ENCODE peak calls at places on chromosomes 6 and 20, in six cellular contexts. X is HCT116, M is H1, J is GM12878, S is HepG2, D is K562. R is an unnamed sample.
A peak's percentile ranks its signal among the peaks of the same experiment; 100 is the strongest.

GRCh38 chr6:109762166-109762565 is 71.1 kb downstream of the FIG4 start:
- DNase-seq in D (no peak), S (no peak), J (no peak), M (no peak), X (no peak), R (no peak)

GRCh38 chr6:120606743-120607142 is 727.5 kb downstream of the TBC1D32 start:
- DNase-seq in J (no peak), M (no peak), S (no peak), X (no peak), D (no peak), R (peak; percentile 17)

GRCh38 chr6:168355716-168356522 is 36.3 kb upstream of the DACT2 start:
- DNase-seq in M (no peak), S (peak; percentile 49), J (no peak), X (peak; percentile 10), D (peak; percentile 68), R (peak; percentile 71)

GRCh38 chr6:31125162-31125561 is 4.9 kb upstream of the CDSN start:
- DNase-seq in S (no peak), M (no peak), X (no peak), J (no peak), D (no peak), R (no peak)

GRCh38 chr6:142568857-142569597 is 267.2 kb downstream of the ADGRG6 start:
- DNase-seq in M (no peak), X (no peak), D (no peak), J (no peak), S (no peak), R (no peak)

GRCh38 chr20:63095718-63096654 is 89.2 kb upstream of the BHLHE23 start:
- DNase-seq in D (no peak), J (no peak), S (no peak), M (no peak), X (no peak), R (peak; percentile 6)

GRCh38 chr20:36845288-36845969 is 30.5 kb upstream of the TLDC2 start:
- DNase-seq in M (no peak), S (no peak), J (no peak), X (no peak), D (no peak), R (no peak)

GRCh38 chr20:59144179-59144830 is 19.3 kb upstream of the ZNF831 start:
- DNase-seq in M (no peak), J (no peak), D (no peak), S (no peak), X (no peak), R (no peak)

GRCh38 chr6:75236630-75237029 is 7.0 kb downstream of the COX7A2 start:
- DNase-seq in D (no peak), M (no peak), S (no peak), X (no peak), J (no peak), R (no peak)

GRCh38 chr6:164106345-164106769 is 691.8 kb downstream of the QKI start:
- DNase-seq in M (no peak), J (no peak), D (peak; percentile 69), S (peak; percentile 16), X (no peak), R (peak; percentile 73)
- TF ChIP-seq ATF3 in M (no peak), J (no peak), D (no peak), S (no peak), X (no peak), R (no peak)

GRCh38 chr6:106197441-106197840 is 111.3 kb downstream of the PRDM1 start:
- DNase-seq in J (no peak), S (no peak), X (no peak), D (no peak), M (no peak), R (no peak)

GRCh38 chr6:106194949-106195919 is 109.1 kb downstream of the PRDM1 start:
- DNase-seq in S (no peak), D (no peak), M (no peak), J (no peak), X (peak; percentile 76), R (no peak)

GRCh38 chr6:106199331-106199730 is 113.2 kb downstream of the PRDM1 start:
- DNase-seq in M (no peak), D (no peak), J (no peak), S (no peak), X (no peak), R (no peak)

GRCh38 chr6:106204961-106205360 is 118.8 kb downstream of the PRDM1 start:
- DNase-seq in J (no peak), S (no peak), M (no peak), X (no peak), D (no peak), R (no peak)

GRCh38 chr6:106199998-106200397 is 113.9 kb downstream of the PRDM1 start:
- DNase-seq in M (no peak), X (no peak), D (no peak), S (no peak), J (no peak), R (no peak)
- TF ChIP-seq ATF3 in M (no peak), X (no peak), D (no peak), S (no peak), J (no peak), R (no peak)

DNA sequence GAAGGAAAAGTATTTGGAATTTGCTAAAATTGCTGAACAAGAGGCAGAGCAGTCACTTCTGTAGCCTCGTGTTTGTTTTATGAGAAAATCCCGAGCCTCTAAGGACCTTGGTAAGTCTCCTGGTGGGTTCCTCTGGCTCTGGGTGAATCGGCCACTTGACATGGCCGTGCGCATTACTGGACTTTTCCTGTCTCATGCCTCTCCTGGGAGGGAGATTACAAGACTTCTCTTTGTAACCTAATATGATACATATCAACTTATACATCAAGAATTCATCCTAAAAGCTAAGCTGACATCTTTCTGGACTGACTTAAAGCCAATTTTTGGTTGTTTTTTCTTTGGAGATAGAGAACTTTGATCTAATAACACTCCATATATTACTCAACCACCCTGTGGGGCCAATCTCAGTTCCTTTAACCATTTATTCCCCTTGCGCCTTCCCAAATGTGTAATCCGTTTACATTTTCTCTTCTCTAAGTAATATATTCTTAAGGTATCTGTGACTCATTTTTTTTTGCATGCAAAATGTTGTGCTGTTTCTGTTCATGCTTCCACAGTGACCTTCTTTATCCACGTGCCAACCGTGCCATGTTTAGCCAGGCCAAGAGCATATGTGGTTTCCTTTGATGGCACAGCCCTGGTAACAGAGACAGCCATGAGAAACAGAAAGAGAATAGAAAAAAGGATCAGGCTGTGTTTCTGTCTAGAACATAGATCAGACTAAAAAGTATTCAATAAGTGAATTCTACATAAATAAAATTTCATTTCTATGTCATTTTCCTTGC is 47.5 kb upstream of the JAG1 start:
- DNase-seq in S (no peak), J (no peak), X (no peak), M (no peak), D (no peak), R (no peak)
- TF ChIP-seq ATF3 in S (no peak), J (no peak), X (no peak), M (no peak), D (no peak), R (no peak)

GRCh38 chr6:158894192-158894591 is 75.0 kb upstream of the EZR start:
- DNase-seq in X (peak; percentile 86), S (no peak), J (no peak), M (no peak), D (no peak), R (no peak)
- TF ChIP-seq ATF3 in X (peak; percentile 77), S (no peak), J (no peak), M (no peak), D (peak; percentile 75), R (no peak)

GRCh38 chr20:45069261-45069660 is 31.7 kb downstream of the KCNS1 start:
- DNase-seq in J (no peak), M (no peak), S (no peak), X (no peak), D (peak; percentile 9), R (no peak)
- TF ChIP-seq ATF3 in J (no peak), M (no peak), S (no peak), X (no peak), D (peak; percentile 71), R (no peak)

DNA sequence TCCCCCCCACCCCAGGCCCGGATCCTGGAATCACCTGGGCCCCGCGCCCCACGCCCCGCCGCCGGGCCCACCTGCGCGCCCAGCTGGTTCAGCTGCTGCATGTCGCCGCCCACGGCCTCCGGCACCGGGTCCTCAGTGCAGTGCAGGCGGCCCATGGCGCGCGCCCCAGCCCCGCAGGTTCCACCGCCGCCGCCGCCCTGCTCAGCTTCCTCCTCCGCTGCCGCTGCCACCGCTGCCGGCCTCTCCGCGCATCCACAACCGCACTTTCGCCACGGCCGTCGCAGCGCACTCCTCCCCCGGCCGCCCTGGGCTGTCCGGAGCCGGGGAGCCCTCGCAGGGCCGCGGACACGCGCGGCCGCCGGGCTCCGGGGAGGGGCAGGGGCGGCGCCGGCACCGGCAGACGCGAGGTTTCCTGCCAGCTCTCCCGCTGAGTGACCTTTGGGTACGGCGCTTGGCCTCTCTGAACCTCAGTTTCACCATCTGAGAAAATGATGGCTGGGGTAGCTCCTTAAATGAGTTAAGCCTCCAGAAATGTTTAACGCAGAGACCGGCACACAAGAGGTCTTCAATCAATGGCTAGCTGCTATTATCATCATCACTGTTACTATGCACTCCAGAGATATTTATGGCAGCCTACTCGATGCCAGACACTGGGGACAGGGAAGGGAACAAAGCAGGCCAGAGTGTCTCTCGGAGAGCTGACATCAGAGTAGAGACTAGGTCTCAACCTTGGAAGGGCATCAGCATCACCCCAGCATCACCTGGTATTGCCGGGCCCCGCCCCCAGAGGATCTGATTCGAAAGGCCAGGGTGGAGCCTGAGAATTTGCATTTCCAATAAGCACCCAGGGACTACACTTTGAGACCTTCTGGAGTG is at the start of gene COMMD7:
- DNase-seq in X (no peak), M (no peak), S (peak; percentile 50), J (peak; percentile 19), D (peak; percentile 65), R (peak; percentile 71)
- TF ChIP-seq ATF3 in X (no peak), M (no peak), S (peak; percentile 19), J (no peak), D (no peak), R (no peak)

GRCh38 chr6:6723792-6724318 is 135.3 kb downstream of the LY86 start:
- DNase-seq in D (no peak), X (no peak), S (peak; percentile 24), J (no peak), M (no peak), R (no peak)
- TF ChIP-seq ATF3 in D (no peak), X (no peak), S (no peak), J (no peak), M (no peak), R (no peak)

R was measured in WTC11.